ENCODE peak calls at places on chromosome 12, in four cellular contexts. R is HepG2, H is GM12878, T is SK-N-SH. P is an unnamed sample.

GRCh38 chr12:99619389-99620158 is 28.0 kb upstream of the GARIN6 start:
- DNase-seq in H (no peak), T (peak), R (peak), P (peak)

GRCh38 chr12:72282721-72283120 is 10.6 kb downstream of the TRHDE start:
- DNase-seq in R (no peak), H (no peak), T (no peak), P (peak)

GRCh38 chr12:84161296-84161695 is 751.3 kb downstream of the SLC6A15 start:
- DNase-seq in H (no peak), R (no peak), T (no peak), P (no peak)

GRCh38 chr12:20040844-20041243 is 327.5 kb upstream of the PDE3A start:
- DNase-seq in H (no peak), T (no peak), R (no peak), P (no peak)

GRCh38 chr12:132955094-132955932 is 793 bp downstream of the ZNF605 start:
- DNase-seq in R (peak), H (no peak), T (no peak), P (peak)

GRCh38 chr12:125132698-125133400 is 67.6 kb downstream of the AACS start:
- DNase-seq in H (no peak), R (no peak), T (no peak), P (no peak)

GRCh38 chr12:57008113-57008687 is 1.9 kb upstream of the ZBTB39 start:
- DNase-seq in R (peak), H (peak), T (peak), P (no peak)

GRCh38 chr12:570949-571794 is 92.1 kb downstream of the NINJ2 start:
- DNase-seq in H (no peak), T (no peak), R (peak), P (peak)

GRCh38 chr12:130014485-130014807 is 110.6 kb upstream of the TMEM132D start:
- DNase-seq in H (no peak), T (peak), R (no peak), P (no peak)

GRCh38 chr12:112705037-112705632 is 86.4 kb upstream of the RPH3A start:
- DNase-seq in H (no peak), T (peak), R (no peak), P (no peak)

GRCh38 chr12:121333747-121334146 is 18.5 kb downstream of the ANAPC5 start:
- DNase-seq in R (no peak), T (no peak), H (no peak), P (no peak)

GRCh38 chr12:129520736-129521135 is 383.1 kb downstream of the TMEM132D start:
- DNase-seq in R (no peak), T (no peak), H (no peak), P (no peak)

GRCh38 chr12:55072093-55072492 is 52.3 kb downstream of the NEUROD4 start:
- DNase-seq in T (no peak), H (no peak), R (peak), P (no peak)

GRCh38 chr12:4978737-4979136 is 64.9 kb upstream of the KCNA5 start:
- DNase-seq in R (no peak), T (no peak), H (no peak), P (no peak)

GRCh38 chr12:117098361-117099217 is 627 bp downstream of the TESC start:
- DNase-seq in T (peak), R (no peak), H (no peak), P (peak)

GRCh38 chr12:34390846-34391700 is 368.8 kb downstream of the ALG10 start:
- DNase-seq in R (no peak), H (no peak), T (no peak), P (no peak)

GRCh38 chr12:104490221-104490620 is 33.5 kb downstream of the CHST11 start:
- DNase-seq in R (no peak), T (no peak), H (no peak), P (no peak)
- TF ChIP-seq NFIC in R (no peak), T (no peak), H (no peak), P (no peak)

GRCh38 chr12:119859241-119859640 is 17.9 kb downstream of the CIT start:
- DNase-seq in R (no peak), H (no peak), T (no peak), P (no peak)

GRCh38 chr12:119857036-119857435 is 20.1 kb downstream of the CIT start:
- DNase-seq in R (no peak), T (no peak), H (no peak), P (no peak)
- TF ChIP-seq NFIC in R (no peak), T (no peak), H (no peak), P (no peak)

GRCh38 chr12:119772431-119772830 is 104.5 kb downstream of the PRKAB1 start:
- DNase-seq in T (no peak), R (no peak), H (no peak), P (no peak)
- TF ChIP-seq NFIC in T (no peak), R (no peak), H (no peak), P (no peak)

GRCh38 chr12:52367876-52368275 is 595 bp upstream of the KRT85 start:
- DNase-seq in T (no peak), H (no peak), R (no peak), P (no peak)
- TF ChIP-seq NFIC in T (no peak), H (no peak), R (no peak), P (no peak)

GRCh38 chr12:65930114-65930828 is 106.0 kb downstream of the HMGA2 start:
- DNase-seq in T (no peak), H (no peak), R (peak), P (no peak)
- TF ChIP-seq NFIC in T (no peak), H (no peak), R (peak), P (no peak)

GRCh38 chr12:114430306-114430705 is 24.4 kb upstream of the TBX5 start:
- DNase-seq in H (no peak), T (no peak), R (no peak), P (no peak)
- TF ChIP-seq NFIC in H (no peak), T (no peak), R (no peak), P (no peak)

DNA sequence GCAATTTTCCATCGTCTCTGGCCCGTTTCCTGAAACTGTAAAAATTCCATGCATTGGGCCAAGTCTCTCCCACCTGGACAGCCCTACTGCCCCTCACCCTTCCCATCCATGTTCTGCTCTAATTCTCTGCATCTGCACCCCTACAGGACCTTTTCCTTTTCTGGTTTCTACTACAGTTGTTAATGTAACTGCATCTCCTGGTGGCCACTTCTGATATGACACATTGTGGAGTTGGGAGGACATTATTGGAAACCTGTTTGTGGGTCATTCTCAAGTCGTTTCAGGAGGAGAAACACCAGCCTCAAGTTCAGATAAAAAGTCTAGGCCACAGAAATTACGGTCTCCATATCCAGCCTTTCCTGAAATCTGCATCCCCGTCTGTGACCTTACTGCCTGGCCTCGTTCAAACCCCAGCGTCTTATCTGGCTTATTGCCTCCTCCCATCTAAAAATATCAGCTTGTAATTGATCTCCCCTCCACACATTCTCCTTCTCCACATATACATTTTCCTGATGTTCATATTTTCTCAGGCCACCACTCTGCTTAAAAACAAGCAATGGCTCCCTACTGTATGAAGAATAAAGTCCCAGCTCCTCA is 37.6 kb downstream of the EMP1 start:
- DNase-seq in T (peak), R (peak), H (no peak), P (peak)
- TF ChIP-seq NFIC in T (no peak), R (no peak), H (no peak), P (no peak)

DNA sequence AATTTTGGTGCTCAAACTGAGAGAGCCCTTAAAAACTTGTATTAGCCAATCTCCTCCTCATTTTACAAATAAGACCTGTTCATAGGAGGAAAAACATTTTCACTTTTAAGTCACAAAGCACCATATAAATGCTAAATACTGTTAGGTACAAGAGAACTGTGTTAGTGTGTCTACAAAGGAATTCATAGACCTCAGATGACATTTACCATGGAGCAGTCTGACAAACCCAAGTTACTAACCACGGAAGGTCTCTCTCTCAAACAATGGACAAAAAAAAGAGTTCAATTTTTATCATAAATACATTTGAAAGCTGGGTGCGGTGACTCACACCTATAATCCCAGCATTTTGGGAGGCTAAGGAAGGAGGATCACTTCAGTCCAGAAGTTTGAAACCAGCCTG is 10.0 kb downstream of the SBNO1 start:
- DNase-seq in H (no peak), T (no peak), R (no peak), P (no peak)
- TF ChIP-seq NFIC in H (no peak), T (no peak), R (no peak), P (no peak)

GRCh38 chr12:27246774-27247173 is 2.7 kb downstream of the STK38L start:
- DNase-seq in T (no peak), R (no peak), H (no peak), P (no peak)
- TF ChIP-seq NFIC in T (no peak), R (no peak), H (no peak), P (no peak)

DNA sequence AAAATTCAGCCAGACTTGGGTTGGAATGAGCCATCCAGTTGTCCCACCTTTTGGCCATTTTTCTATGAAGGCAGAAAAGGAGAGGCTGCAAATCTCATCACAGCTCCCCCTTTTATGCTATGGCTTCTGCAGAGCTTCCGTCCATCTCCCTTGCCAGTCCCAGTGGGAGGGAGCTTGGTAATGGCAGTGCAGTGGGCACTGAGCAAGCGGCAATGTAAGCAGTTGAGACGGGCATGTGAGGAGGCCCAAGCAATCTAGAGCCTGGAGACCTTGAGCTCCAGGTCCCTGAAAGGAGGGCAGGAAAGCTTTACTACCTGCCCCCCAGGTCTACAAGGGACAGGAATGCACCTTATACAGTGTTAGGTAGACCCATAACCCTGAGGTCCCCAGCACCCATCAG is 73.1 kb downstream of the CRACR2A start:
- DNase-seq in R (no peak), T (no peak), H (no peak), P (no peak)
- TF ChIP-seq NFIC in R (no peak), T (no peak), H (no peak), P (no peak)